ENCODE peak calls at places on chromosomes 5 and 9, in four cellular contexts. W, L, H and E are unnamed samples.

GRCh38 chr9:126122901-126123616 is 203.6 kb upstream of the MVB12B start:
- DNase-seq in W (no peak), H (no peak), L (no peak), E (no peak)

GRCh38 chr5:32283539-32284377 is 29.0 kb downstream of the MTMR12 start:
- DNase-seq in W (no peak), L (no peak), H (no peak), E (peak; percentile 6)

GRCh38 chr5:72248352-72249032 is 71.5 kb downstream of the MRPS27 start:
- DNase-seq in H (no peak), W (no peak), L (no peak), E (peak; percentile 89)

GRCh38 chr5:107670028-107670926 is 460 bp downstream of the EFNA5 start:
- DNase-seq in W (peak; percentile 73), L (no peak), H (peak; percentile 6), E (peak; percentile 8)

GRCh38 chr9:93669116-93669957 is 93.0 kb downstream of the PHF2 start:
- DNase-seq in W (peak; percentile 49), H (no peak), L (no peak), E (no peak)

GRCh38 chr9:129403743-129404620 is 216.9 kb downstream of the C9orf50 start:
- DNase-seq in L (no peak), W (no peak), H (no peak), E (no peak)

GRCh38 chr9:37105169-37105750 is 15.1 kb upstream of the ZCCHC7 start:
- DNase-seq in H (no peak), L (no peak), W (no peak), E (no peak)

GRCh38 chr9:38622083-38622674 is 1.8 kb upstream of the ANKRD18A start:
- DNase-seq in H (no peak), L (peak; percentile 20), W (peak; percentile 78), E (no peak)

GRCh38 chr5:18466731-18467130 is 832.5 kb downstream of the TAF11L14 start:
- DNase-seq in L (no peak), H (no peak), W (no peak), E (no peak)

GRCh38 chr5:133825631-133826289 is 142.7 kb downstream of the C5orf15 start:
- DNase-seq in W (no peak), L (no peak), H (peak; percentile 54), E (no peak)

GRCh38 chr5:95892784-95893354 is 68.8 kb downstream of the ELL2 start:
- DNase-seq in W (peak; percentile 68), L (peak; percentile 74), H (peak; percentile 45), E (peak; percentile 39)

GRCh38 chr9:115694014-115694413 is 459.6 kb upstream of the PAPPA start:
- DNase-seq in W (peak; percentile 75), H (no peak), L (peak; percentile 16), E (peak; percentile 82)

GRCh38 chr5:142032747-142033631 is 20.2 kb upstream of the GNPDA1 start:
- DNase-seq in L (no peak), W (peak; percentile 40), H (no peak), E (peak; percentile 5)